ENCODE peak calls at places on chromosome 1, in ten cellular contexts. N is heart right ventricle; X is body of pancreas; C is stimulated activated CD4-positive, alpha-beta T cell treated with anti-CD3 and anti-CD28 coated beads, Interleukin-2, amount 100 ng/mL, for 48 hours; M is CD4-positive, alpha-beta T cell; F is fibroblast of pulmonary artery; T is stromal cell of bone marrow; J is CD8-positive, alpha-beta memory T cell; Q is EL; G is pancreas. U is an unnamed sample.

GRCh38 chr1:115314111-115314510 is 23.9 kb downstream of the NGF start:
- DNase-seq in T (no peak), G (no peak), J (no peak), C (no peak), M (no peak), F (no peak), N (no peak), Q (no peak), X (no peak), U (no peak)

GRCh38 chr1:26094677-26095383 is 16.8 kb upstream of the PDIK1L start:
- DNase-seq in J (no peak), G (peak), Q (peak), X (no peak), F (peak), N (peak), M (no peak), T (no peak), C (no peak), U (peak)

GRCh38 chr1:179938752-179939151 is 15.9 kb upstream of the CEP350 start:
- DNase-seq in M (no peak), C (no peak), Q (no peak), F (peak), J (no peak), X (no peak), T (no peak), N (no peak), G (no peak), U (no peak)

GRCh38 chr1:175840787-175841186 is 97.4 kb upstream of the TNR start:
- DNase-seq in J (no peak), C (no peak), T (no peak), G (no peak), N (no peak), F (no peak), Q (no peak), M (no peak), X (no peak), U (no peak)

GRCh38 chr1:95035536-95035935 is 37.2 kb downstream of the ALG14 start:
- DNase-seq in C (no peak), Q (peak), N (no peak), X (no peak), G (no peak), F (peak), T (peak), J (no peak), M (no peak), U (no peak)

GRCh38 chr1:143497374-143497747 is 474.4 kb downstream of the FAM72C start:
- DNase-seq in T (no peak), C (no peak), M (peak), J (no peak), X (no peak), G (peak), F (no peak), Q (no peak), N (no peak), U (no peak)

GRCh38 chr1:89831462-89832113 is 10.8 kb downstream of the LRRC8D start:
- DNase-seq in X (no peak), M (no peak), T (no peak), F (no peak), N (no peak), G (no peak), Q (no peak), C (no peak), J (no peak), U (no peak)

GRCh38 chr1:162973381-162973795 is 95.8 kb upstream of the RGS4 start:
- DNase-seq in C (no peak), F (peak), M (no peak), X (no peak), T (peak), Q (peak), N (no peak), G (no peak), J (no peak), U (no peak)

GRCh38 chr1:59565611-59566410 is 248.9 kb upstream of the HOOK1 start:
- DNase-seq in G (no peak), C (no peak), J (no peak), M (no peak), N (no peak), X (no peak), F (peak), Q (peak), T (peak), U (no peak)

GRCh38 chr1:227849251-227849650 is 33.8 kb downstream of the PRSS38 start:
- DNase-seq in F (no peak), C (no peak), T (no peak), M (no peak), N (no peak), Q (no peak), G (no peak), X (no peak), J (no peak), U (no peak)

GRCh38 chr1:58442114-58442513 is 104.4 kb downstream of the OMA1 start:
- DNase-seq in G (no peak), T (no peak), J (no peak), X (no peak), M (no peak), Q (no peak), F (no peak), N (no peak), C (no peak), U (no peak)

GRCh38 chr1:23393706-23394105 is 24.1 kb upstream of the ZNF436 start:
- DNase-seq in F (peak), J (no peak), T (peak), N (peak), M (no peak), Q (peak), G (peak), C (no peak), X (peak), U (peak)

GRCh38 chr1:56435434-56436337 is 143.7 kb downstream of the PLPP3 start:
- DNase-seq in G (no peak), T (no peak), F (no peak), X (no peak), J (no peak), N (no peak), C (no peak), Q (no peak), M (no peak), U (peak)

GRCh38 chr1:226634611-226635246 is 86.2 kb downstream of the STUM start:
- DNase-seq in N (no peak), G (peak), M (no peak), J (no peak), T (no peak), Q (no peak), C (no peak), X (no peak), F (no peak), U (no peak)

GRCh38 chr1:53526451-53527101 is 67.4 kb downstream of the DMRTB1 start:
- DNase-seq in C (no peak), Q (no peak), J (no peak), X (peak), N (peak), T (peak), G (peak), F (peak), M (no peak), U (peak)

GRCh38 chr1:25654109-25654660 is 37.6 kb downstream of the MAN1C1 start:
- DNase-seq in X (no peak), T (no peak), F (no peak), Q (no peak), C (no peak), J (no peak), M (no peak), G (no peak), N (no peak), U (peak)

GRCh38 chr1:101150676-101151075 is 86.1 kb upstream of the S1PR1 start:
- DNase-seq in T (no peak), Q (peak), M (no peak), C (no peak), J (no peak), X (no peak), G (no peak), F (peak), N (no peak), U (no peak)

GRCh38 chr1:12617511-12617900 is 504 bp downstream of the DHRS3 start:
- DNase-seq in M (peak), F (no peak), J (peak), G (peak), X (peak), T (no peak), Q (no peak), C (no peak), N (no peak), U (no peak)

GRCh38 chr1:245874942-245875580 is 632.0 kb downstream of the SMYD3 start:
- DNase-seq in T (peak), X (peak), M (no peak), G (peak), Q (peak), F (peak), N (peak), J (no peak), C (no peak), U (peak)